ENCODE peak calls at places on chromosome 5, in six cellular contexts. D is GM12878, J is HCT116, B is H1, L is HepG2, G is K562. O is an unnamed sample.

GRCh38 chr5:42951169-42951846 is 88.8 kb downstream of the ANXA2R start:
- DNase-seq in D (peak; percentile 13), J (no peak), B (no peak), L (no peak), G (no peak), O (no peak)

GRCh38 chr5:130642461-130642860 is 522.6 kb downstream of the HINT1 start:
- DNase-seq in D (no peak), J (no peak), B (no peak), L (no peak), G (no peak), O (no peak)

GRCh38 chr5:172078726-172079345 is 72.4 kb upstream of the FBXW11 start:
- DNase-seq in D (no peak), J (no peak), B (no peak), L (no peak), G (no peak), O (no peak)

GRCh38 chr5:119290161-119290569 is 65.7 kb upstream of the TNFAIP8 start:
- DNase-seq in D (peak; percentile 66), J (no peak), B (no peak), L (no peak), G (no peak), O (no peak)

GRCh38 chr5:80364892-80365291 is 43.0 kb upstream of the ZFYVE16 start:
- DNase-seq in D (no peak), J (no peak), B (no peak), L (no peak), G (no peak), O (no peak)

GRCh38 chr5:110086658-110087388 is 397.1 kb downstream of the MAN2A1 start:
- DNase-seq in D (no peak), J (no peak), B (no peak), L (no peak), G (no peak), O (no peak)

GRCh38 chr5:83654427-83654994 is 66.1 kb downstream of the HAPLN1 start:
- DNase-seq in D (no peak), J (no peak), B (no peak), L (no peak), G (no peak), O (no peak)

GRCh38 chr5:68973696-68974095 is 120.1 kb upstream of the SLC30A5 start:
- DNase-seq in D (no peak), J (no peak), B (no peak), L (no peak), G (no peak), O (no peak)

GRCh38 chr5:54553659-54554207 is 36.2 kb downstream of the SNX18 start:
- DNase-seq in D (no peak), J (no peak), B (no peak), L (no peak), G (no peak), O (no peak)

GRCh38 chr5:145680744-145681143 is 154.4 kb downstream of the PRELID2 start:
- DNase-seq in D (no peak), J (no peak), B (no peak), L (no peak), G (no peak), O (no peak)

GRCh38 chr5:126368239-126368812 is 54.9 kb upstream of the GRAMD2B start:
- DNase-seq in D (no peak), J (no peak), B (peak; percentile 39), L (peak; percentile 28), G (no peak), O (peak; percentile 61)

GRCh38 chr5:31935702-31936347 is 238.3 kb downstream of the GOLPH3 start:
- DNase-seq in D (no peak), J (no peak), B (no peak), L (no peak), G (no peak), O (no peak)

GRCh38 chr5:42653705-42654104 is 102.9 kb upstream of the CCDC152 start:
- DNase-seq in D (no peak), J (no peak), B (no peak), L (no peak), G (no peak), O (no peak)

GRCh38 chr5:40717281-40717680 is 37.6 kb downstream of the PTGER4 start:
- DNase-seq in D (no peak), J (no peak), B (no peak), L (no peak), G (no peak), O (no peak)

GRCh38 chr5:63250939-63251338 is 672.3 kb downstream of the LRRC70 start:
- DNase-seq in D (no peak), J (no peak), B (no peak), L (no peak), G (no peak), O (no peak)

GRCh38 chr5:149069711-149070110 is 6.8 kb upstream of the SH3TC2 start:
- DNase-seq in D (no peak), J (no peak), B (no peak), L (no peak), G (no peak), O (no peak)

GRCh38 chr5:177369913-177370487 is 12.3 kb downstream of the RGS14 start:
- DNase-seq in D (no peak), J (no peak), B (no peak), L (no peak), G (no peak), O (no peak)
- H3K4me1 ChIP-seq in D (peaks cover 34% of the 10 kb centered on the region), J (peaks cover 48% of the 10 kb centered on the region), B (peaks cover 33% of the 10 kb centered on the region), L (peaks cover 74% of the 10 kb centered on the region), G (peaks cover 68% of the 10 kb centered on the region), O (peaks cover 12% of the 10 kb centered on the region)

DNA sequence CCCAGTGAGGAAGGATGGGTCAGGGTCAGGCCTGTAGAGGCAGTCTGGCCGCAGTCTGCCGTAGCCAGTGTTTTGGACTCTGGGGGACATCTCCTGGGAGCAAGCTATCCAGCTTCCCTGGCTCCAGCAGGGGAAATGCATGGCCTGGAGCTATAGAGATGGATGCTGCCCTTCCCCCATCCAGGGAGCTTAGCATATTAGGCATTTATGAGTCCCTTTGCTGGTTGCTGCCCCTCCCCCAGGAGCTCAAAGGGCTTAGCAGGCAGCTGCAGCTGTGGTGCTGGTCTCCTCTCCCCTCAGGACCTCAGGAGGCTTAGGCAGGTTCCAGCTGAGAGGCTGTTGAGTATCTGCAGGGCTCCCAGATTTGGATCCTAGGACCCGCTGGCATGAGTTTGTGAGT is 1158.7 kb downstream of the DTWD2 start:
- DNase-seq in D (no peak), J (no peak), B (no peak), L (no peak), G (no peak), O (peak; percentile 48)
- TF ChIP-seq ZNF274 in D (no peak), J (no peak), B (no peak), L (no peak), G (no peak), O (no peak)

GRCh38 chr5:141420855-141421488 is at the start of gene PCDHGA11:
- DNase-seq in D (peak; percentile 37), J (peak; percentile 4), B (no peak), L (no peak), G (peak; percentile 61), O (no peak)

GRCh38 chr5:141419074-141419880 is 1.6 kb upstream of the PCDHGA11 start:
- DNase-seq in D (no peak), J (no peak), B (no peak), L (no peak), G (no peak), O (no peak)

GRCh38 chr5:141422742-141423291 is 2.0 kb downstream of the PCDHGA11 start:
- DNase-seq in D (no peak), J (no peak), B (no peak), L (no peak), G (no peak), O (no peak)

GRCh38 chr5:141421489-141421855 is 621 bp downstream of the PCDHGA11 start:
- DNase-seq in D (no peak), J (no peak), B (no peak), L (no peak), G (no peak), O (no peak)
- H3K9me3 ChIP-seq in D (peaks cover 15% of the 10 kb centered on the region), J (peaks cover 22% of the 10 kb centered on the region), B (peaks cover 44% of the 10 kb centered on the region), L (peaks cover 30% of the 10 kb centered on the region), G (peaks cover 1% of the 10 kb centered on the region), O (peaks cover 52% of the 10 kb centered on the region)

DNA sequence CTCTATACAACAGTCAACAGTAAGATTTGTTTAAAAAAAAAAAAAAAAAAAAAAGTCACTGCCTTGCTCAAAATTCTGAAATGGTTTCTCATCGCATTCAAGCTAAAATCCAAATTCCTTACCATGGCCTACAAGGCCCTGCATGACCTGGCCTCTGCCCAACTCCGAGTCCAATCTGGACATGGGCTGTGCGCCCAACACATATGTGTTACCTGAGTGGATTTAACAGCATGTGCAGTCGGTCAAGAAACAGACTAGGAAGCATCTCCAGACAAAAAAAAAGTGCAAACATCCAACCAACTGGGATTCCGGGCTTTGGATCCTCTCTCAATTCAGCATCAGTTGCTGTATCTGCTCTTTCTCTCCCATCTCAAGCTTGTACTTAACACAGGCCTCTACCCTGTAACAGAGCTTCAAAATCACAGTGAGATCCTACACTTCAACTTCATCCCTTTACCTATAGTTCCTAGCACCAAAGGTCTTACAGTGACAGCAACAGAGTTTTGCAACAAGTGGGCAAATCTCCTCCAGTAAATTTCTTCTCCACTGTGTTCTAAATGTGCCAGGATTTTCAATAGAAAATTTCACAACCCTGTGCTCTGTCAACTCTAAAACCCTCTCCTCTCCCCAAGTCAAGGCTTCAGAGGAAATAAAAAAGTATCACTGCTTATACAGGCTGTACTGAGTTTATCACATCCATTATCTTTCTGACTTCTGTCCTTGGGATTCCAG is 19.6 kb downstream of the ZNF608 start:
- DNase-seq in D (no peak), J (no peak), B (no peak), L (no peak), G (no peak), O (no peak)
- H3K4me1 ChIP-seq in D (peaks cover 24% of the 10 kb centered on the region), J (peaks cover 7% of the 10 kb centered on the region), B (no peaks in the 10 kb centered on the region), L (no peaks in the 10 kb centered on the region), G (no peaks in the 10 kb centered on the region), O (no peaks in the 10 kb centered on the region)

GRCh38 chr5:133612021-133612860 is at the start of gene FSTL4:
- DNase-seq in D (no peak), J (no peak), B (no peak), L (no peak), G (no peak), O (no peak)

GRCh38 chr5:133613184-133613583 is 843 bp upstream of the FSTL4 start:
- DNase-seq in D (no peak), J (no peak), B (no peak), L (no peak), G (no peak), O (no peak)

GRCh38 chr5:133613743-133614142 is 1.4 kb upstream of the FSTL4 start:
- DNase-seq in D (no peak), J (no peak), B (no peak), L (no peak), G (no peak), O (no peak)

GRCh38 chr5:133618141-133618540 is 5.8 kb upstream of the FSTL4 start:
- DNase-seq in D (no peak), J (no peak), B (no peak), L (no peak), G (no peak), O (no peak)
- TF ChIP-seq ZNF274 in D (no peak), J (no peak), B (no peak), L (no peak), G (no peak), O (no peak)

DNA sequence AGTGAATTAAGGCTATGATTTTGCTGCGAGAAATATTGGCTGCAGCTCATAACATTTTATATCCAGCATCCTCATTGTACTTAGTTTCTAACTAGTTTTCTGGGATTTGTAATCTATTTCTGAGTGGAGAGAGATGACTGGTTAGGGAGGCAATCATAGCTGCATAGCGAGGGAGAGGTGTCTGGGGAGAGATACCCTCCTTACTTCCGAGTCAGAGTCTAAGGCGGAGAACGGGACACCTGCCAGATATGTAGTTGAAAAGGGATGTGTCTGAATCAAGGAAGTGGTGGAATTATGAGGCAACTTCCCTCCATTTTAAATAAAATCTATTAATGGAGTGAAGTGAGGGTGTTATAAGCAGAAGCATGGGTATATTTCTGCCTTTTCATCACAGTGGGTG is 126.5 kb downstream of the MAST4 start:
- DNase-seq in D (no peak), J (no peak), B (no peak), L (no peak), G (no peak), O (no peak)
- H3K9me3 ChIP-seq in D (no peaks in the 10 kb centered on the region), J (no peaks in the 10 kb centered on the region), B (no peaks in the 10 kb centered on the region), L (no peaks in the 10 kb centered on the region), G (no peaks in the 10 kb centered on the region), O (no peaks in the 10 kb centered on the region)

O was measured in NT2/D1.